ENCODE peak calls at places on chromosome 20, in six cellular contexts. C, D, Y, O, R and L are unnamed samples.
A peak's percentile ranks its signal among the peaks of the same experiment; 100 is the strongest.

GRCh38 chr20:59603727-59604608 is at the start of gene PHACTR3:
- DNase-seq in Y (no peak), O (no peak), R (no peak), D (no peak), C (no peak), L (no peak)

GRCh38 chr20:32441638-32442037 is 83.5 kb downstream of the ASXL1 start:
- DNase-seq in O (no peak), D (no peak), R (no peak), Y (no peak), C (no peak), L (peak; percentile 58)

GRCh38 chr20:43849496-43850197 is 65.0 kb upstream of the TOX2 start:
- DNase-seq in D (no peak), C (no peak), Y (no peak), O (no peak), R (peak; percentile 50), L (peak; percentile 89)

GRCh38 chr20:19110866-19111460 is 101.5 kb upstream of the SLC24A3 start:
- DNase-seq in D (no peak), R (no peak), C (no peak), Y (no peak), O (no peak), L (no peak)

GRCh38 chr20:3785240-3786125 is 1.1 kb downstream of the CENPB start:
- DNase-seq in Y (no peak), C (no peak), R (no peak), O (no peak), D (no peak), L (no peak)

GRCh38 chr20:15396026-15396425 is 1058.6 kb upstream of the FLRT3 start:
- DNase-seq in Y (no peak), O (no peak), D (no peak), R (no peak), C (no peak), L (no peak)

GRCh38 chr20:57653546-57653900 is 33.3 kb upstream of the ZBP1 start:
- DNase-seq in Y (no peak), C (no peak), R (no peak), D (no peak), O (no peak), L (peak; percentile 81)

GRCh38 chr20:8385247-8385646 is 253.2 kb downstream of the PLCB1 start:
- DNase-seq in Y (peak; percentile 43), D (no peak), R (peak; percentile 14), O (no peak), C (peak; percentile 56), L (no peak)

GRCh38 chr20:25065625-25066338 is 7.8 kb upstream of the ACSS1 start:
- DNase-seq in Y (peak; percentile 62), C (peak; percentile 73), R (peak; percentile 32), O (peak; percentile 64), D (peak; percentile 77), L (peak; percentile 9)

GRCh38 chr20:25274481-25274880 is 26.6 kb downstream of the PYGB start:
- DNase-seq in D (no peak), R (no peak), O (no peak), C (peak; percentile 10), Y (no peak), L (peak; percentile 58)

GRCh38 chr20:37526839-37527637 is 638 bp downstream of the BLCAP start:
- DNase-seq in D (no peak), R (peak; percentile 13), C (no peak), O (no peak), Y (no peak), L (peak; percentile 82)

GRCh38 chr20:41046716-41047115 is 18.1 kb downstream of the TOP1 start:
- DNase-seq in D (no peak), O (no peak), Y (no peak), C (no peak), R (peak; percentile 52), L (no peak)

GRCh38 chr20:58597021-58597940 is 53.8 kb upstream of the STX16 start:
- DNase-seq in D (no peak), O (no peak), Y (no peak), C (no peak), R (peak; percentile 21), L (no peak)

GRCh38 chr20:44614525-44614924 is 32.1 kb downstream of the PKIG start:
- DNase-seq in D (no peak), O (no peak), Y (no peak), C (no peak), R (no peak), L (peak; percentile 79)

GRCh38 chr20:58303547-58303946 is 6.0 kb upstream of the RAB22A start:
- DNase-seq in R (no peak), C (no peak), Y (no peak), O (no peak), D (no peak), L (no peak)

GRCh38 chr20:35305682-35306556 is 13.7 kb upstream of the FAM83C start:
- DNase-seq in Y (no peak), D (peak; percentile 84), C (no peak), O (no peak), R (peak; percentile 100), L (peak; percentile 100)

GRCh38 chr20:34824026-34824860 is 1.2 kb downstream of the NCOA6 start:
- DNase-seq in O (peak; percentile 60), C (peak; percentile 80), R (peak; percentile 16), Y (peak; percentile 83), D (peak; percentile 93), L (peak; percentile 93)

GRCh38 chr20:50913976-50914375 is 17.3 kb downstream of the ADNP start:
- DNase-seq in O (no peak), D (no peak), C (no peak), Y (no peak), R (peak; percentile 83), L (no peak)

GRCh38 chr20:41446471-41446870 is 79.9 kb upstream of the EMILIN3 start:
- DNase-seq in R (no peak), O (no peak), C (no peak), D (no peak), Y (no peak), L (no peak)

GRCh38 chr20:57716202-57716601 is 6.4 kb upstream of the PMEPA1 start:
- DNase-seq in Y (no peak), R (peak; percentile 87), C (no peak), O (no peak), D (no peak), L (no peak)

GRCh38 chr20:1360094-1360493 is 31.2 kb upstream of the SDCBP2 start:
- DNase-seq in Y (no peak), C (no peak), R (no peak), O (no peak), D (no peak), L (no peak)

GRCh38 chr20:58642465-58642864 is 8.6 kb upstream of the STX16 start:
- DNase-seq in D (no peak), C (no peak), R (no peak), O (no peak), Y (no peak), L (peak; percentile 60)

GRCh38 chr20:56909918-56910714 is 281.0 kb downstream of the TFAP2C start:
- DNase-seq in R (no peak), Y (peak; percentile 43), O (no peak), D (no peak), C (peak; percentile 91), L (no peak)

GRCh38 chr20:36624068-36624813 is 18.7 kb downstream of the RAB5IF start:
- DNase-seq in R (no peak), Y (no peak), O (no peak), D (no peak), C (peak; percentile 22), L (no peak)

GRCh38 chr20:24996449-24997195 is 4.1 kb upstream of the APMAP start:
- DNase-seq in D (no peak), R (no peak), C (no peak), O (no peak), Y (no peak), L (no peak)

GRCh38 chr20:36062799-36063198 is 91.7 kb upstream of the EPB41L1 start:
- DNase-seq in R (no peak), Y (no peak), D (peak; percentile 51), O (no peak), C (no peak), L (no peak)

GRCh38 chr20:31237763-31238162 is 19.7 kb upstream of the DEFB115 start:
- DNase-seq in C (no peak), R (no peak), O (no peak), Y (no peak), D (no peak), L (no peak)
- H3K9me3 ChIP-seq in C (peaks cover 38% of the 10 kb centered on the region), R (peaks cover 41% of the 10 kb centered on the region), O (peaks cover 83% of the 10 kb centered on the region), Y (peaks cover 83% of the 10 kb centered on the region), D (peaks cover 66% of the 10 kb centered on the region), L (peaks cover 75% of the 10 kb centered on the region)

DNA sequence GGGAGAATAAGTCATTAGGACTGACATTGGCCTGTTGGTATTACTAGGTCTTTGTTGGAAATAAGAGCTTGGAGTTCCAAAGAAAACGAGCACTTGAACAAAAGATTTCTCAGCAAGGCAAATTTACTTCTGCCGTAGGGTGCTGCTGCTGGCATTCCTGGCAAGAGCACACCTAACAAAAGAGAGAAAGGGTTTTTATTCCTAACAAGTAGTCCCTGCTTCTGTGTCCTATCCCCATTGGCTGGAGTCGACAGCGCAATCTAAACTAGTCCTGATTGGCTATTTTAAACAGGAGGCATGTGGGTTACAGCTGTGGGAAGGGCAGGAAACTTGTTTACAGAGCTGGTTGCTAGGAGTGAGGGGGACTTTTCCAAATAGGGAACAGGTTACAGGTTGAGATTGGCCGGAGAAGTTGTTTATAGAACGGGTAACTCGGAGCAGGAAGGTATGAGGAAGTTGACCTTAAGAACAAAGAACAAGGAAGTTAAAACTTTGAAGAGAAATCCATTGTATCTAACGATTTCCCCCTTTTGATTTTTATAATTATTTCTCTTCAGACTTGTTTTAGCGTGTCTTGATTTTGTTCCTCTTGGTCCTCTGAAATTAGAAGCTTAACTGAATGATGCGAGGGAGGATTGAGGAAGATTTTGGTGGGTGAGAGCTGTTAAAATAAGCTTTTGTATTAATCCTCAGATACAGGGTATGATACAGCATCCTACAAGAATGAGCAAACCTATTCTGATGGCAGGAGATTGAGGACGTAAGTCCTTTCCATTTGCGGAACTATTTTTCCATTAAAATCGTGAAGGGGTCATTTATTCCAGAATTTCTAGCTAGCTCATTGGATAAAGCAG is 3.4 kb upstream of the ZNFX1 start:
- DNase-seq in O (no peak), R (peak; percentile 39), C (no peak), D (peak; percentile 45), Y (peak; percentile 55), L (no peak)
- H3K9me3 ChIP-seq in O (peaks cover 67% of the 10 kb centered on the region), R (peaks cover 13% of the 10 kb centered on the region), C (peaks cover 23% of the 10 kb centered on the region), D (peaks cover 66% of the 10 kb centered on the region), Y (no peaks in the 10 kb centered on the region), L (peaks cover 21% of the 10 kb centered on the region)

DNA sequence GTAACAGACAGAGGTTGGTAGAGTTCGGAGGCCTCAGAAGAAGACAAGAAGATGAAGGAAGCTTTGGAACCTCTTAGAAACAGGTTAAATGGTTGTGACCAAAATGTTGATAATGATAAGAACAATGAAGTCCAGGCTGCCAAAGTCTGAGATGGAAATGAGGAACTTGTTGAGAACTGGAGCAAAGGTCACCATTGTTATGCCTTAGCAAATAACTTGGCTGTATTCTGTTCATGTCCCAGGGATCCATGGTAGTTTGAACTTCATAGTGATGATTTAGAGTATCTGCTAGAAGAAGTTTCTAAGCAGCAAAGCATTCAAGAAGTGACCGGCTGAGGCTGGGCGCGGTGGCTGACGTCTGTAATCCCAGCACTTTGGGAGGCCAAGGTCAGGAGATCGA is 11.1 kb upstream of the LSM14B start:
- DNase-seq in C (no peak), R (no peak), O (no peak), Y (no peak), D (no peak), L (no peak)
- H3K9me3 ChIP-seq in C (peaks cover 17% of the 10 kb centered on the region), R (peaks cover 25% of the 10 kb centered on the region), O (peaks cover 66% of the 10 kb centered on the region), Y (peaks cover 16% of the 10 kb centered on the region), D (peaks cover 70% of the 10 kb centered on the region), L (peaks cover 57% of the 10 kb centered on the region)

DNA sequence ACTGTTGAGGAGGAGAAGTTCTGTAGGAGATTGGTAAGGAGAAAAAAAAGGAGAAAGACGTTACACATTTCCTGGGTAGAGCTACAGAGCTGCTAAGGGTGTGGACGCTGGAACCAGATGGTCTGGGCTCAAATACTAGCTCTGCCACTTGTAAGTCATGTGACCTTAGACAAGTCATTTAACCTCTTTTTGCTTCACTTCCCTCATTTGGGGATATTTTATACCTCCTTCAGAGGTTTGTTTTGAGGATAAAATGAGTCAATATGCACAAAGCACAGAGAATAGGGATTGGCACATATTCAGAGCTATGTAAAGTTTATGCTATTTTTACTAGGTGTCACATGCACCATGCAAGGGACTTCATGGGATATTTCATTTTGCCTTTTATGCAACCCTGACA is 708.8 kb downstream of the DHX35 start:
- DNase-seq in R (no peak), Y (no peak), C (no peak), O (no peak), D (no peak), L (no peak)
- H3K9me3 ChIP-seq in R (no peaks in the 10 kb centered on the region), Y (no peaks in the 10 kb centered on the region), C (no peaks in the 10 kb centered on the region), O (no peaks in the 10 kb centered on the region), D (no peaks in the 10 kb centered on the region), L (no peaks in the 10 kb centered on the region)